ENCODE peak calls at places on chromosomes 2 and 18, in nine cellular contexts. One of them, this sample, is unnamed. For H3K36me3, the result is how much of the 10 kb centered on the place peaks cover.

GRCh38 chr2:69077224-69077953 is 64.4 kb downstream of the ANTXR1 start:
- DNase-seq in HepG2: no peak
- DNase-seq in sigmoid colon: no peak
- DNase-seq in ovary: no peak
- DNase-seq in esophagus muscularis mucosa: no peak
- DNase-seq in transverse colon: no peak
- DNase-seq in tibial nerve: no peak
- DNase-seq in upper lobe of left lung: no peak
- DNase-seq in H1: no peak
- DNase-seq in this sample: no peak

GRCh38 chr18:10304853-10305252 is 149.6 kb upstream of the APCDD1 start:
- DNase-seq in HepG2: no peak
- DNase-seq in sigmoid colon: no peak
- DNase-seq in ovary: no peak
- DNase-seq in esophagus muscularis mucosa: no peak
- DNase-seq in transverse colon: no peak
- DNase-seq in tibial nerve: peak
- DNase-seq in upper lobe of left lung: peak
- DNase-seq in H1: no peak
- DNase-seq in this sample: no peak

GRCh38 chr18:35513181-35513932 is 15.6 kb upstream of the INO80C start:
- DNase-seq in HepG2: no peak
- DNase-seq in sigmoid colon: no peak
- DNase-seq in ovary: no peak
- DNase-seq in esophagus muscularis mucosa: peak
- DNase-seq in transverse colon: peak
- DNase-seq in tibial nerve: no peak
- DNase-seq in upper lobe of left lung: peak
- DNase-seq in H1: peak
- DNase-seq in this sample: no peak

GRCh38 chr2:38146917-38147307 is 71.0 kb upstream of the CYP1B1 start:
- DNase-seq in HepG2: peak
- DNase-seq in sigmoid colon: peak
- DNase-seq in ovary: peak
- DNase-seq in esophagus muscularis mucosa: no peak
- DNase-seq in transverse colon: no peak
- DNase-seq in tibial nerve: no peak
- DNase-seq in upper lobe of left lung: peak
- DNase-seq in H1: no peak
- DNase-seq in this sample: no peak

GRCh38 chr18:8283901-8284585 is 325.2 kb upstream of the RAB12 start:
- DNase-seq in HepG2: peak
- DNase-seq in sigmoid colon: no peak
- DNase-seq in ovary: no peak
- DNase-seq in esophagus muscularis mucosa: no peak
- DNase-seq in transverse colon: no peak
- DNase-seq in tibial nerve: no peak
- DNase-seq in upper lobe of left lung: no peak
- DNase-seq in H1: no peak
- DNase-seq in this sample: no peak

GRCh38 chr2:134549104-134549503 is 169.7 kb downstream of the TMEM163 start:
- DNase-seq in HepG2: no peak
- DNase-seq in sigmoid colon: no peak
- DNase-seq in ovary: no peak
- DNase-seq in esophagus muscularis mucosa: no peak
- DNase-seq in transverse colon: no peak
- DNase-seq in tibial nerve: peak
- DNase-seq in upper lobe of left lung: no peak
- DNase-seq in H1: no peak
- DNase-seq in this sample: no peak

GRCh38 chr2:226079677-226080076 is 680.2 kb downstream of the NYAP2 start:
- DNase-seq in HepG2: no peak
- DNase-seq in sigmoid colon: no peak
- DNase-seq in ovary: no peak
- DNase-seq in esophagus muscularis mucosa: no peak
- DNase-seq in transverse colon: no peak
- DNase-seq in tibial nerve: no peak
- DNase-seq in upper lobe of left lung: no peak
- DNase-seq in H1: no peak
- DNase-seq in this sample: no peak

GRCh38 chr2:41865263-41865662 is 182.6 kb upstream of the PKDCC start:
- DNase-seq in HepG2: no peak
- DNase-seq in sigmoid colon: no peak
- DNase-seq in ovary: no peak
- DNase-seq in esophagus muscularis mucosa: no peak
- DNase-seq in transverse colon: no peak
- DNase-seq in tibial nerve: no peak
- DNase-seq in upper lobe of left lung: no peak
- DNase-seq in H1: no peak
- DNase-seq in this sample: no peak

GRCh38 chr18:374735-375168 is 106.9 kb upstream of the THOC1 start:
- DNase-seq in HepG2: no peak
- DNase-seq in sigmoid colon: peak
- DNase-seq in ovary: no peak
- DNase-seq in esophagus muscularis mucosa: no peak
- DNase-seq in transverse colon: no peak
- DNase-seq in tibial nerve: peak
- DNase-seq in upper lobe of left lung: peak
- DNase-seq in H1: no peak
- DNase-seq in this sample: no peak

GRCh38 chr18:36672437-36673344 is 156.1 kb downstream of the TPGS2 start:
- DNase-seq in HepG2: no peak
- DNase-seq in sigmoid colon: no peak
- DNase-seq in ovary: no peak
- DNase-seq in esophagus muscularis mucosa: no peak
- DNase-seq in transverse colon: peak
- DNase-seq in tibial nerve: no peak
- DNase-seq in upper lobe of left lung: peak
- DNase-seq in H1: no peak
- DNase-seq in this sample: no peak

GRCh38 chr2:129733579-129733978 is 245.9 kb upstream of the RAB6C start:
- DNase-seq in HepG2: no peak
- DNase-seq in sigmoid colon: no peak
- DNase-seq in ovary: no peak
- DNase-seq in esophagus muscularis mucosa: no peak
- DNase-seq in transverse colon: no peak
- DNase-seq in tibial nerve: no peak
- DNase-seq in upper lobe of left lung: peak
- DNase-seq in H1: no peak
- DNase-seq in this sample: peak

GRCh38 chr18:37520508-37520907 is 45.1 kb downstream of the CELF4 start:
- DNase-seq in HepG2: no peak
- DNase-seq in sigmoid colon: no peak
- DNase-seq in ovary: no peak
- DNase-seq in esophagus muscularis mucosa: no peak
- DNase-seq in transverse colon: no peak
- DNase-seq in tibial nerve: no peak
- DNase-seq in upper lobe of left lung: no peak
- DNase-seq in H1: no peak
- DNase-seq in this sample: no peak

GRCh38 chr2:212974692-212975091 is 176.7 kb downstream of the IKZF2 start:
- DNase-seq in HepG2: no peak
- DNase-seq in sigmoid colon: no peak
- DNase-seq in ovary: no peak
- DNase-seq in esophagus muscularis mucosa: no peak
- DNase-seq in transverse colon: no peak
- DNase-seq in tibial nerve: no peak
- DNase-seq in upper lobe of left lung: no peak
- DNase-seq in H1: no peak
- DNase-seq in this sample: no peak

GRCh38 chr2:6665093-6665721 is 200.5 kb downstream of the CMPK2 start:
- DNase-seq in HepG2: no peak
- DNase-seq in sigmoid colon: no peak
- DNase-seq in ovary: no peak
- DNase-seq in esophagus muscularis mucosa: no peak
- DNase-seq in transverse colon: no peak
- DNase-seq in tibial nerve: no peak
- DNase-seq in upper lobe of left lung: no peak
- DNase-seq in H1: no peak
- DNase-seq in this sample: no peak

GRCh38 chr2:14896280-14896679 is 263.8 kb downstream of the LRATD1 start:
- DNase-seq in HepG2: no peak
- DNase-seq in sigmoid colon: no peak
- DNase-seq in ovary: no peak
- DNase-seq in esophagus muscularis mucosa: peak
- DNase-seq in transverse colon: no peak
- DNase-seq in tibial nerve: no peak
- DNase-seq in upper lobe of left lung: no peak
- DNase-seq in H1: no peak
- DNase-seq in this sample: no peak

GRCh38 chr2:164757934-164758695 is 83.5 kb downstream of the COBLL1 start:
- DNase-seq in HepG2: peak
- DNase-seq in sigmoid colon: no peak
- DNase-seq in ovary: no peak
- DNase-seq in esophagus muscularis mucosa: no peak
- DNase-seq in transverse colon: no peak
- DNase-seq in tibial nerve: no peak
- DNase-seq in upper lobe of left lung: peak
- DNase-seq in H1: no peak
- DNase-seq in this sample: no peak

GRCh38 chr2:70103531-70104061 is 16.3 kb downstream of the PCBP1 start:
- DNase-seq in HepG2: no peak
- DNase-seq in sigmoid colon: peak
- DNase-seq in ovary: no peak
- DNase-seq in esophagus muscularis mucosa: no peak
- DNase-seq in transverse colon: no peak
- DNase-seq in tibial nerve: no peak
- DNase-seq in upper lobe of left lung: no peak
- DNase-seq in H1: no peak
- DNase-seq in this sample: no peak

GRCh38 chr2:170492010-170492409 is 223.1 kb upstream of the SP5 start:
- DNase-seq in HepG2: no peak
- DNase-seq in sigmoid colon: no peak
- DNase-seq in ovary: no peak
- DNase-seq in esophagus muscularis mucosa: no peak
- DNase-seq in transverse colon: no peak
- DNase-seq in tibial nerve: no peak
- DNase-seq in upper lobe of left lung: no peak
- DNase-seq in H1: no peak
- DNase-seq in this sample: no peak

GRCh38 chr2:20617081-20617575 is 33.8 kb downstream of the HS1BP3 start:
- DNase-seq in HepG2: no peak
- DNase-seq in sigmoid colon: peak
- DNase-seq in ovary: peak
- DNase-seq in esophagus muscularis mucosa: no peak
- DNase-seq in transverse colon: peak
- DNase-seq in tibial nerve: peak
- DNase-seq in upper lobe of left lung: peak
- DNase-seq in H1: peak
- DNase-seq in this sample: peak

GRCh38 chr2:189142893-189143759 is 36.4 kb downstream of the COL5A2 start:
- DNase-seq in HepG2: peak
- DNase-seq in sigmoid colon: no peak
- DNase-seq in ovary: no peak
- DNase-seq in esophagus muscularis mucosa: no peak
- DNase-seq in transverse colon: peak
- DNase-seq in tibial nerve: no peak
- DNase-seq in upper lobe of left lung: peak
- DNase-seq in H1: peak
- DNase-seq in this sample: no peak

GRCh38 chr18:59124370-59124704 is 15.3 kb upstream of the SEC11C start:
- DNase-seq in HepG2: no peak
- DNase-seq in sigmoid colon: no peak
- DNase-seq in ovary: no peak
- DNase-seq in esophagus muscularis mucosa: no peak
- DNase-seq in transverse colon: no peak
- DNase-seq in tibial nerve: no peak
- DNase-seq in upper lobe of left lung: no peak
- DNase-seq in H1: no peak
- DNase-seq in this sample: no peak

GRCh38 chr2:26382534-26382933 is 19.2 kb upstream of the DRC1 start:
- DNase-seq in HepG2: no peak
- DNase-seq in sigmoid colon: no peak
- DNase-seq in ovary: no peak
- DNase-seq in esophagus muscularis mucosa: no peak
- DNase-seq in transverse colon: no peak
- DNase-seq in tibial nerve: no peak
- DNase-seq in upper lobe of left lung: no peak
- DNase-seq in H1: no peak
- DNase-seq in this sample: no peak
- H3K36me3 ChIP-seq in HepG2: under half
- H3K36me3 ChIP-seq in sigmoid colon: under half
- H3K36me3 ChIP-seq in ovary: under half
- H3K36me3 ChIP-seq in esophagus muscularis mucosa: half or more
- H3K36me3 ChIP-seq in transverse colon: under half
- H3K36me3 ChIP-seq in tibial nerve: under half
- H3K36me3 ChIP-seq in upper lobe of left lung: under half
- H3K36me3 ChIP-seq in H1: under half
- H3K36me3 ChIP-seq in this sample: under half

GRCh38 chr2:36701391-36701795 is 4.9 kb downstream of the VIT start:
- DNase-seq in HepG2: no peak
- DNase-seq in sigmoid colon: no peak
- DNase-seq in ovary: no peak
- DNase-seq in esophagus muscularis mucosa: peak
- DNase-seq in transverse colon: no peak
- DNase-seq in tibial nerve: no peak
- DNase-seq in upper lobe of left lung: no peak
- DNase-seq in H1: peak
- DNase-seq in this sample: no peak
- TF ChIP-seq EP300 in HepG2: no peak
- TF ChIP-seq EP300 in sigmoid colon: no peak
- TF ChIP-seq EP300 in ovary: no peak
- TF ChIP-seq EP300 in esophagus muscularis mucosa: no peak
- TF ChIP-seq EP300 in transverse colon: no peak
- TF ChIP-seq EP300 in tibial nerve: no peak
- TF ChIP-seq EP300 in upper lobe of left lung: no peak
- TF ChIP-seq EP300 in H1: no peak
- TF ChIP-seq EP300 in this sample: no peak

GRCh38 chr2:191369034-191369433 is 123.8 kb downstream of the MYO1B start:
- DNase-seq in HepG2: no peak
- DNase-seq in sigmoid colon: no peak
- DNase-seq in ovary: no peak
- DNase-seq in esophagus muscularis mucosa: no peak
- DNase-seq in transverse colon: no peak
- DNase-seq in tibial nerve: no peak
- DNase-seq in upper lobe of left lung: no peak
- DNase-seq in H1: no peak
- DNase-seq in this sample: no peak
- H3K36me3 ChIP-seq in HepG2: under half
- H3K36me3 ChIP-seq in sigmoid colon: under half
- H3K36me3 ChIP-seq in ovary: under half
- H3K36me3 ChIP-seq in esophagus muscularis mucosa: under half
- H3K36me3 ChIP-seq in transverse colon: under half
- H3K36me3 ChIP-seq in tibial nerve: under half
- H3K36me3 ChIP-seq in upper lobe of left lung: under half
- H3K36me3 ChIP-seq in H1: under half
- H3K36me3 ChIP-seq in this sample: under half

DNA sequence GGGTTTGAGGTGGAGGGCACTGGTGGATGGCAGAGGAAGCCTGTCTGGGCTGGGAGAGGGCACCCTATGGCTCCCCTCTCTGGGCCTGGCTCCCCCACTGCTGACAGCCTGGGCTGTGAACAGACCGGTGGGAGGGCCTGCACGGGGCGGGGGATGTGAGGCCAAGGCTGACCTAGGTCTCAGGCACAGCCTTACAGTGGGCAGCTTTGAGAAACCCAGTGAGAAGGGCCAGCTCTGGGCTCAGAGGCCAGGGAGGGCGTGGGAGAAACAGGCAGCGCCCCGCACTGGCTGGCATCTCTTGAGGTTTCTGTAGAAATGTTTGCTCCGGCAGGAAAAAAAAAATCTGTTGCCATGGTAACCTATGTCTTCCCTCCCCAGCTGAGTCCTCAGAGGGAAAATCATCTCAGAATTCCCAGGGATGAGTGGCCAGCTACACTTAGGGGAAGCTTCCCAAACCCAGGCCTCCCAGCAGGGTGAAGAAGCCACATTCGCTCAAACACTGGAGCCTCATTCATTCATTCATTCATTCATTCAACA is 71.7 kb upstream of the TAF1B start:
- DNase-seq in HepG2: peak
- DNase-seq in sigmoid colon: no peak
- DNase-seq in ovary: no peak
- DNase-seq in esophagus muscularis mucosa: no peak
- DNase-seq in transverse colon: no peak
- DNase-seq in tibial nerve: peak
- DNase-seq in upper lobe of left lung: no peak
- DNase-seq in H1: no peak
- DNase-seq in this sample: peak
- TF ChIP-seq EP300 in HepG2: no peak
- TF ChIP-seq EP300 in sigmoid colon: no peak
- TF ChIP-seq EP300 in ovary: no peak
- TF ChIP-seq EP300 in esophagus muscularis mucosa: no peak
- TF ChIP-seq EP300 in transverse colon: no peak
- TF ChIP-seq EP300 in tibial nerve: peak
- TF ChIP-seq EP300 in upper lobe of left lung: no peak
- TF ChIP-seq EP300 in H1: no peak
- TF ChIP-seq EP300 in this sample: no peak

This sample was measured in suprapubic skin.